ENCODE peak calls at places on chromosomes 6 and 20, in seven cellular contexts. N is cardiac muscle cell; D is CD8-positive, alpha-beta memory T cell; V is fibroblast of lung; E is osteoblast; C is kidney; G is CD8-positive, alpha-beta T cell. A is an unnamed sample. For H3K4me1, the result is how much of the 10 kb centered on the place peaks cover.

GRCh38 chr6:73739097-73739496 is 43.1 kb downstream of the CD109 start:
- DNase-seq in N (peak), D (peak), V (peak), E (no peak), C (no peak), G (no peak), A (peak)

GRCh38 chr6:24125980-24126379 is at the start of gene NRSN1:
- DNase-seq in N (peak), D (no peak), V (no peak), E (peak), C (no peak), G (no peak), A (no peak)

GRCh38 chr20:13236990-13237720 is 16.1 kb downstream of the ISM1 start:
- DNase-seq in N (no peak), D (no peak), V (no peak), E (no peak), C (no peak), G (no peak), A (no peak)

GRCh38 chr20:51969191-51969590 is 166.9 kb upstream of the SALL4 start:
- DNase-seq in N (no peak), D (no peak), V (no peak), E (no peak), C (no peak), G (no peak), A (no peak)

GRCh38 chr20:41213150-41213820 is 75.9 kb downstream of the PLCG1 start:
- DNase-seq in N (no peak), D (no peak), V (peak), E (peak), C (no peak), G (no peak), A (peak)

GRCh38 chr6:130931683-130932082 is 104.5 kb downstream of the SMLR1 start:
- DNase-seq in N (no peak), D (no peak), V (no peak), E (no peak), C (no peak), G (no peak), A (no peak)

GRCh38 chr6:168700880-168701279 is 259.9 kb downstream of the SMOC2 start:
- DNase-seq in N (no peak), D (no peak), V (no peak), E (no peak), C (peak), G (no peak), A (no peak)

GRCh38 chr6:34465551-34466241 is at the start of gene PACSIN1:
- DNase-seq in N (peak), D (peak), V (no peak), E (peak), C (no peak), G (no peak), A (no peak)

GRCh38 chr6:20770776-20771175 is 236.5 kb downstream of the CDKAL1 start:
- DNase-seq in N (no peak), D (no peak), V (peak), E (peak), C (no peak), G (no peak), A (no peak)

GRCh38 chr20:58472273-58473018 is 42.8 kb downstream of the APCDD1L start:
- DNase-seq in N (no peak), D (no peak), V (no peak), E (peak), C (no peak), G (no peak), A (no peak)

GRCh38 chr20:10322073-10323012 is 103.7 kb downstream of the SNAP25 start:
- DNase-seq in N (no peak), D (no peak), V (no peak), E (no peak), C (no peak), G (no peak), A (peak)

GRCh38 chr20:25470045-25470444 is 62.6 kb downstream of the GINS1 start:
- DNase-seq in N (peak), D (peak), V (peak), E (peak), C (peak), G (peak), A (peak)

GRCh38 chr6:150352321-150353296 is 16.2 kb upstream of the IYD start:
- DNase-seq in N (no peak), D (no peak), V (peak), E (peak), C (no peak), G (no peak), A (peak)

GRCh38 chr6:156028310-156029131 is 572.9 kb upstream of the NOX3 start:
- DNase-seq in N (no peak), D (no peak), V (peak), E (no peak), C (peak), G (no peak), A (peak)

GRCh38 chr6:23532227-23532626 is 593.8 kb upstream of the NRSN1 start:
- DNase-seq in N (no peak), D (no peak), V (peak), E (no peak), C (no peak), G (no peak), A (peak)

GRCh38 chr6:106300944-106301343 is 24.6 kb downstream of the ATG5 start:
- DNase-seq in N (peak), D (peak), V (peak), E (peak), C (no peak), G (no peak), A (peak)

GRCh38 chr6:141107562-141108160 is 1025.1 kb upstream of the GJE1 start:
- DNase-seq in N (no peak), D (no peak), V (no peak), E (no peak), C (no peak), G (no peak), A (no peak)

GRCh38 chr6:99736302-99736701 is 129.7 kb downstream of the PRDM13 start:
- DNase-seq in N (no peak), D (no peak), V (no peak), E (no peak), C (no peak), G (no peak), A (no peak)

GRCh38 chr6:132354517-132355167 is 46.6 kb downstream of the MOXD1 start:
- DNase-seq in N (no peak), D (peak), V (no peak), E (no peak), C (peak), G (peak), A (no peak)

DNA sequence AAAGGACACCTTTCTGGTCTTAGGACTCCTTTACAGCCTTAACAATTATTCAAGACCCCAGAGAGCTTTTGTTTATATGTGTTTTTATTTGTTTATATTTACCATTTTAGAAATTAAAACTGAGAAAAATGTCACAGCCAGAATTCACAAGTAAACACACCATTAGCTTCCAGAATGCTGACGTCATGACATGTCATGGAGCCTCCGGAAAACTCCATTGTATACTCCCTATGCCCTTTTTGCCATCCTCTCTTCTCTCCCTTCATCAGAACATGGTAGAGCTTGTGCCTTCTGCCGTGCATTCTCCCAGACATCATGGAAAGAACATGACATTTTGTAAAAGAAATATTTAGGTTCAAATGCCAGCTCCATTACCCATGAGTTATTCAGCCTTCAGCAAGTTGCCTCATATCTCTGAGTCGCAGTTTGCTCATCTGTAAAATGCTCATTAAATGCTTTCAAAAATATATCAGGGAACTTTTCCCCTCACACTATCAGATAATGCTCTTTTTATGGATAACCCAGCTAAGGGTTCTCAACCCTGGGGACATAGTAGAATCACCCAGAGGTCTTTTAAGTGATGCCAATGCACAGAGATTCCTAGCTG is 27.8 kb downstream of the TNFAIP3 start:
- DNase-seq in N (no peak), D (no peak), V (no peak), E (no peak), C (no peak), G (no peak), A (peak)
- H3K4me1 ChIP-seq in N (under half), D (under half), V (under half), E (under half), C (under half), G (under half), A (under half)

GRCh38 chr6:9131201-9131600 is 695.9 kb upstream of the SLC35B3 start:
- DNase-seq in N (no peak), D (no peak), V (no peak), E (peak), C (no peak), G (no peak), A (no peak)
- H3K4me1 ChIP-seq in N (under half), D (under half), V (under half), E (under half), C (under half), G (under half), A (under half)

GRCh38 chr20:33827109-33827508 is 16.0 kb downstream of the CHMP4B start:
- DNase-seq in N (no peak), D (no peak), V (no peak), E (no peak), C (no peak), G (no peak), A (no peak)

GRCh38 chr20:33828912-33829560 is 17.9 kb downstream of the CHMP4B start:
- DNase-seq in N (no peak), D (no peak), V (no peak), E (no peak), C (no peak), G (no peak), A (peak)

GRCh38 chr20:33826270-33826897 is 15.2 kb downstream of the CHMP4B start:
- DNase-seq in N (no peak), D (no peak), V (no peak), E (no peak), C (no peak), G (no peak), A (no peak)

GRCh38 chr20:33828326-33828834 is 17.2 kb downstream of the CHMP4B start:
- DNase-seq in N (no peak), D (no peak), V (no peak), E (no peak), C (no peak), G (no peak), A (no peak)

DNA sequence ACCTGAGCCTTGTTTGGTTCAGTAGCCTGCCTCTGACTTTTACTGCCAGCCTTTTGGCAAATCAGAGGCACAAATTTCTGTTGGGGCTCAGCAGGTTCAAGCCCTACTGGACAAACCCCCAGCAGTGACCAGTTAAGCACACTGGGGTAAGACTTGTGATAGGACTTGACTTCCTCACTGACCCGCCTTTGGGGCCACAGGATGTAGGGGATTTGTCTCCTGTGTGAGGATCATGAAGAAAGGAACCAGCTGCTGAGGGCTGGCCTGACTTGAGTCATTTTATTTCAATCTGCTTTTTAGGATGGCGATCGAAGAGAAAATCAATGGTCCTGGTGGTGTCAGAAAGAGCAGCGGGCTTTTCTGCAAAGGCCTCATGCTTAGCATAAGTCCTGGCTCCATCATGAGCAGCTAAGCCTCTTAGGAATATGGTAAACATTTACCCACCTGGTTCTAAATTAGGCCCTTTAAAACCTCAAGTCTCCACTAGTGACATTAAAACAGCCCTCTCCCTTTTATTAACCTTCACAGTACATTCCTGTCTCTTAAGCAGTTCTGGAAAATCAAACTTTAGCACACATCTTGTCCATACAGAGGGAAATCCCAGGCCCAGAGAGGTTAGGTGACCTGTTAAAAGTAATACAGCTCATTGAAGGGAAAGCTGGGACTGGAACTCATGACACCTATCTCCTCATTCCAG is 16.6 kb downstream of the CHMP4B start:
- DNase-seq in N (no peak), D (no peak), V (no peak), E (no peak), C (no peak), G (no peak), A (no peak)
- H3K4me1 ChIP-seq in N (half or more), D (under half), V (under half), E (under half), C (under half), G (under half), A (under half)

GRCh38 chr20:32672982-32673727 is 586 bp downstream of the C20orf203 start:
- DNase-seq in N (no peak), D (peak), V (no peak), E (peak), C (no peak), G (no peak), A (no peak)
- H3K4me1 ChIP-seq in N (under half), D (under half), V (under half), E (under half), C (under half), G (under half), A (under half)

DNA sequence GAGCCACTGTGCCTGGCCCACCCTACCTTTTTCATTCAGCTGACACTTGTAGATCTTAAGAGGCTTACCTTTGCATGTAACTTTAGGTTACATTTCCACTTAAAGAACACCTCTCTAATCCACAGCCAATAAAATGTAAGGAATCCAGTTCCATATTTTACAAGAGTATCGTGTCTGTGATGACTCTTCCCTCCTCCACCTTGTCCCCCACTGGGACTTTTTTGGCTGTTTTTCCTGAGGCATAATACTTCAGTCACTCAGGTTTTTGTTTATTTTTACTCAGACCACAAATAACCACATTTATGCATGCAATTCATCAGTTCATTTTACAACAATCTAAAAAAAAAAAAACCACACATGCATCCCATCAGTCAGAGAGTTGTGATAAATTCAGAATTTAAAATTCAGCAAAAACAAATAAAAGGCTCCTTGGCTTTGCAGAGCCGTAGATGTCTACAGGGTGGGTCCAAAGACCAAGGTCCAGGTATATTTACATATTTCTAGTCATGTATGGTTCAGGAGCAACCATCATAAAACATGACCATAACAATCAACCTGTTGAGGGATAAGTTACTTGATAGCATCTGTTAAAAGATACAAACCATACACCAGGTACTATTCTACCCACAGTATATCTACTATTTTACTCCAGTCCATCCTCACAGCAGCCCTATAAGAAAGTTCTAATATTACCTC is 9.9 kb downstream of the ATXN1 start:
- DNase-seq in N (no peak), D (no peak), V (no peak), E (no peak), C (no peak), G (no peak), A (peak)
- H3K4me1 ChIP-seq in N (under half), D (under half), V (under half), E (half or more), C (under half), G (under half), A (under half)

GRCh38 chr6:113276631-113277030 is 580.5 kb upstream of the MARCKS start:
- DNase-seq in N (no peak), D (no peak), V (no peak), E (no peak), C (no peak), G (no peak), A (no peak)
- H3K4me1 ChIP-seq in N (under half), D (under half), V (under half), E (under half), C (under half), G (under half), A (under half)

GRCh38 chr20:62818592-62819493 is 2.0 kb downstream of the COL9A3 start:
- DNase-seq in N (peak), D (no peak), V (peak), E (peak), C (peak), G (no peak), A (peak)
- H3K4me1 ChIP-seq in N (under half), D (under half), V (under half), E (under half), C (under half), G (under half), A (under half)

GRCh38 chr20:31681769-31682168 is 40.9 kb downstream of the BCL2L1 start:
- DNase-seq in N (no peak), D (no peak), V (no peak), E (no peak), C (no peak), G (no peak), A (no peak)

GRCh38 chr20:31679357-31680285 is 41.9 kb downstream of the COX4I2 start:
- DNase-seq in N (no peak), D (no peak), V (no peak), E (no peak), C (peak), G (no peak), A (no peak)

GRCh38 chr20:31680286-31681127 is 42.2 kb downstream of the BCL2L1 start:
- DNase-seq in N (no peak), D (no peak), V (no peak), E (no peak), C (peak), G (no peak), A (no peak)

GRCh38 chr20:31682352-31682751 is 40.3 kb downstream of the BCL2L1 start:
- DNase-seq in N (no peak), D (no peak), V (no peak), E (no peak), C (no peak), G (no peak), A (no peak)

DNA sequence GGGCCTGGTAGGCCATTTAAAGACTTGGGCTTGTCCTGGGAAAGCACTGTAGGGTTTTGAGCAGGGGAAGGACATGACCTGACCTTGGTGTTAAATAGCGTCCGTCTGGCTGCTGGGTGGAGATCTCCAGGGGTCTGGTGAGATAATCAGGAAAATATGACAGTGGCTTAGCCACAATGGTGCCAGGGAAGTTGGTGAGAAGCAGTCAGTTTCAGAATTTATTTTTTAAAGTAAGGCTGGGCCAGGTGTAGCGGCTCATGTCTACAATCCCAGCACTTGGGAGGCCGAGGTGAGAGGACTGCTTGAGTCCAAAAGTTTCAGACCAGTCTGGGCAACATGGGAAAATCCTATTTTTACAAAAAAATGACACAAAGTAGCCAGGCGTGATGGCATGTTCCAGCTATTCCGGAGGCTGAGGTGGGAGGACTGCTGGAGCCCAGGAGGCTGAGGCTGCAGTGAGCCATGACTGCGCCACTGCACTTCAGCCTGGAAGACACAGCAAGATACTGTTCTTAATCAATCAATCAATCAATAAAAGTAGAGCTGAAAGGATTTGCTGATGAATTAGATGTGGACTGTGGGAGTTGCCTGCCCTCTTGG is 41.4 kb downstream of the BCL2L1 start:
- DNase-seq in N (no peak), D (no peak), V (no peak), E (no peak), C (no peak), G (no peak), A (no peak)
- H3K4me1 ChIP-seq in N (under half), D (half or more), V (under half), E (under half), C (half or more), G (half or more), A (under half)